ENCODE peak calls at places on chromosomes 6 and 20, in four cellular contexts. Q is endothelial cell of umbilical vein, M is HCT116, D is HepG2. X is an unnamed sample.

GRCh38 chr20:24781061-24781980 is 167.7 kb upstream of the CST7 start:
- DNase-seq in Q (no peak), M (no peak), D (peak; percentile 39), X (no peak)

GRCh38 chr6:127999032-127999431 is 98.2 kb upstream of the THEMIS start:
- DNase-seq in Q (no peak), M (no peak), D (no peak), X (no peak)

GRCh38 chr6:126027601-126028000 is 41.3 kb downstream of the TRMT11 start:
- DNase-seq in Q (no peak), M (no peak), D (no peak), X (no peak)

GRCh38 chr6:166752928-166753721 is 126.1 kb upstream of the RPS6KA2 start:
- DNase-seq in Q (no peak), M (no peak), D (no peak), X (no peak)

GRCh38 chr6:122049341-122049740 is 350.1 kb upstream of the HSF2 start:
- DNase-seq in Q (no peak), M (no peak), D (no peak), X (no peak)

GRCh38 chr6:3432416-3432815 is 24.4 kb downstream of the SLC22A23 start:
- DNase-seq in Q (no peak), M (no peak), D (no peak), X (no peak)

GRCh38 chr20:32971703-32972161 is 32.5 kb downstream of the SUN5 start:
- DNase-seq in Q (no peak), M (no peak), D (no peak), X (no peak)

GRCh38 chr20:1178103-1178502 is 6.7 kb downstream of the TMEM74B start:
- DNase-seq in Q (no peak), M (no peak), D (no peak), X (no peak)

GRCh38 chr6:89015971-89016370 is 52.6 kb upstream of the RNGTT start:
- DNase-seq in Q (no peak), M (no peak), D (no peak), X (no peak)

GRCh38 chr20:4076671-4077070 is 61.3 kb upstream of the RNF24 start:
- DNase-seq in Q (peak; percentile 85), M (peak; percentile 76), D (no peak), X (no peak)

GRCh38 chr6:78597966-78598365 is 269.4 kb upstream of the IRAK1BP1 start:
- DNase-seq in Q (peak; percentile 53), M (no peak), D (no peak), X (no peak)

GRCh38 chr6:52546678-52547077 is 30.2 kb downstream of the TRAM2 start:
- DNase-seq in Q (no peak), M (no peak), D (no peak), X (no peak)

GRCh38 chr6:143195349-143195845 is 134.7 kb downstream of the AIG1 start:
- DNase-seq in Q (peak; percentile 93), M (no peak), D (no peak), X (no peak)

GRCh38 chr6:105799051-105799450 is 287.1 kb upstream of the PRDM1 start:
- DNase-seq in Q (no peak), M (no peak), D (no peak), X (no peak)

GRCh38 chr6:149450679-149451360 is 34.0 kb downstream of the ZC3H12D start:
- DNase-seq in Q (no peak), M (no peak), D (no peak), X (no peak)

GRCh38 chr6:149545258-149545753 is 537 bp downstream of the PPIL4 start:
- DNase-seq in Q (peak; percentile 86), M (no peak), D (peak; percentile 75), X (no peak)

GRCh38 chr6:74967821-74968220 is 238.0 kb downstream of the COL12A1 start:
- DNase-seq in Q (no peak), M (no peak), D (no peak), X (no peak)

GRCh38 chr20:63503524-63503923 is 4.6 kb upstream of the EEF1A2 start:
- DNase-seq in Q (no peak), M (no peak), D (no peak), X (no peak)

GRCh38 chr6:105022416-105022815 is 65.5 kb downstream of the LIN28B start:
- DNase-seq in Q (no peak), M (no peak), D (no peak), X (no peak)

GRCh38 chr20:37564388-37565133 is 36.9 kb upstream of the BLCAP start:
- DNase-seq in Q (peak; percentile 35), M (no peak), D (peak; percentile 30), X (no peak)

GRCh38 chr20:20786428-20786827 is 74.0 kb upstream of the RALGAPA2 start:
- DNase-seq in Q (no peak), M (no peak), D (no peak), X (no peak)

GRCh38 chr6:129673758-129674157 is 36.2 kb downstream of the ARHGAP18 start:
- DNase-seq in Q (no peak), M (no peak), D (no peak), X (no peak)

GRCh38 chr20:38150595-38151170 is 14.4 kb downstream of the TGM2 start:
- DNase-seq in Q (no peak), M (no peak), D (no peak), X (no peak)

GRCh38 chr20:57250607-57251343 is 15.7 kb downstream of the BMP7 start:
- DNase-seq in Q (no peak), M (no peak), D (no peak), X (no peak)

GRCh38 chr6:75244063-75244575 is 518 bp upstream of the COX7A2 start:
- DNase-seq in Q (no peak), M (no peak), D (no peak), X (no peak)

GRCh38 chr6:113684382-113684901 is 172.7 kb upstream of the MARCKS start:
- DNase-seq in Q (peak; percentile 58), M (no peak), D (peak; percentile 24), X (no peak)

GRCh38 chr6:164097557-164098398 is 683.3 kb downstream of the QKI start:
- DNase-seq in Q (peak; percentile 94), M (no peak), D (no peak), X (peak; percentile 68)

GRCh38 chr6:159762681-159763293 is 942 bp downstream of the ACAT2 start:
- DNase-seq in Q (no peak), M (no peak), D (peak; percentile 74), X (no peak)

GRCh38 chr6:56491606-56492328 is 150.9 kb downstream of the DST start:
- DNase-seq in Q (peak; percentile 88), M (no peak), D (no peak), X (no peak)

GRCh38 chr6:56499121-56499520 is 143.6 kb downstream of the DST start:
- DNase-seq in Q (no peak), M (no peak), D (no peak), X (no peak)

GRCh38 chr6:56497691-56498090 is 145.0 kb downstream of the DST start:
- DNase-seq in Q (peak; percentile 42), M (no peak), D (no peak), X (no peak)

GRCh38 chr6:56495654-56496053 is 147.0 kb downstream of the DST start:
- DNase-seq in Q (no peak), M (no peak), D (no peak), X (no peak)

DNA sequence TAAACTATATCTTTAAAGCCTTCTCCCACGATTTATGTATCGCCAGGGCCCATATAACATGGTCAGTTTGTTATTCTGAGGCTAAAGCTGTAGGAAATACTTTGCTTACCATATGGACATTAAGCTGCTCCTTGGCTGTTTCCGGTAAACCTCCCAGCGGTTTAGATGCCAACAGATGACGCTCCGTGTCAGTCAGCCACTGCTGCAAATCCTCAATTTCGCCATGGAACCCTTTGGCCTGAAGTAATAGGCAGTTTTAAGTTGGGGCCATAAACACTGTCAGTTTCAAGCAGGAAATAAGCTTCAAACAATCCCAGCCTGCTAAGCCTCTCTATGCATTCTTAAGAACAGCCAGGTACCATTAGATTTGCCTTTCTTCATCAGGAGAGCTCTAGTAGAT is 145.4 kb downstream of the DST start:
- DNase-seq in Q (no peak), M (no peak), D (no peak), X (no peak)
- TF ChIP-seq POLR2AphosphoS5 in Q (no peak), M (no peak), D (no peak), X (no peak)

GRCh38 chr6:44327096-44327495 is 13.9 kb upstream of the AARS2 start:
- DNase-seq in Q (no peak), M (no peak), D (no peak), X (no peak)
- TF ChIP-seq EZH2 in Q (no peak), M (no peak), D (no peak), X (no peak)

GRCh38 chr6:13463327-13463717 is 24.1 kb downstream of the GFOD1 start:
- DNase-seq in Q (no peak), M (no peak), D (no peak), X (no peak)

GRCh38 chr6:13463941-13464340 is 23.5 kb downstream of the GFOD1 start:
- DNase-seq in Q (peak; percentile 26), M (no peak), D (no peak), X (no peak)

GRCh38 chr6:13461352-13461751 is 26.0 kb downstream of the GFOD1 start:
- DNase-seq in Q (no peak), M (no peak), D (no peak), X (no peak)

GRCh38 chr6:13461805-13462204 is 25.6 kb downstream of the GFOD1 start:
- DNase-seq in Q (no peak), M (no peak), D (no peak), X (no peak)

DNA sequence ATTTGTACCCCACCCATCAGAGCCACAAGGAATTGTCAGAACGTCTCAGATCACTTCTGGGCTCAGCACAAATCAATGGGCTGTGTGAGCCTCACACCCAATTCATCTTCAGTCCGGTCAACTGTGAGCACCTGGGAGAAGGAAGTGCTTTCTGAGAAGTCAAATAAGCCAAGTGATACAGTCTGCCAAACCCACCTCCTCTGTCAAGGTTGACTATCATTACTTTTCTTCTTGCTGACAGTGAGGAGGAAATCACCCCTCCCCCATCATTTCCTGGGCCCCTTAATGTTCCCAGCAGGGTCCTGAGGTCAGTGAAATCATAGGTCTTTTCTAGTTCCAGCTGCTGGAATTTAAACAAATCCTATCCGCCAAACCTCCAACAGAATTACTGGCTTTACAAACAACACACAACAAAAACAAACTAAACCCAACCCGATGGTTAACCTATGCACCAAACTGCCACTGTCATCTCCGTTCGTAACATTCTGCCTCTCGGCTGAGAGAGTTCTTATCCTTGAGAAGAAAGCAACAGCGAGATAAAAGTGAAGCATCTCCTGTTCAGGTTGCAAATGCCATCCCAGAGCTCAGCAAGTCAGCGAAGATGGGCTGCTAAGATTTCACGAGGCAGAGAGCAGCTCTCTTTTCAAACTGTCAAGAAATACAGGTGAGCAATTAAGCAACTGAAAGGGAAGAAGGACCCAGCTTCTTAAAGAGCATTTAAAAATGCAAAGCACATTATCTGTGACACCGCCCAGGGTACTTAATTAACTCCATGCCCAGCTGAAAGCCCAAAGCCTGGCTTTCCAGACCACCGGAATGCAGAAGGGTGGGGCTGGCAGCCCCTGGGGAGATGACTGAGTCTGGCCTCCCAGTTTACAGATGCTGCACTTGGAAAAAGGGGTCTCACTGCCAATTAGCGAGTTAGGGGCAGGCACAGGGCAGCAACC is 24.7 kb downstream of the GFOD1 start:
- DNase-seq in Q (no peak), M (no peak), D (no peak), X (no peak)
- TF ChIP-seq POLR2AphosphoS5 in Q (no peak), M (no peak), D (no peak), X (no peak)

GRCh38 chr6:7590918-7591302 is 912 bp downstream of the SNRNP48 start:
- DNase-seq in Q (peak; percentile 22), M (no peak), D (peak; percentile 30), X (no peak)
- TF ChIP-seq EZH2 in Q (no peak), M (no peak), D (no peak), X (no peak)

X was measured in SK-N-MC.